ENCODE peak calls at places on chromosomes 6 and 20, in eight cellular contexts. R, M, B, X, C, O, H and Q are unnamed samples.
A peak's percentile ranks its signal among the peaks of the same experiment; 100 is the strongest.

GRCh38 chr20:64153861-64154589 is 10.2 kb upstream of the MYT1 start:
- DNase-seq in C (no peak), R (no peak), M (no peak), H (no peak), X (no peak), B (no peak), O (no peak), Q (no peak)

GRCh38 chr20:17928633-17929311 is 39.8 kb downstream of the SNX5 start:
- DNase-seq in H (no peak), M (no peak), C (no peak), X (no peak), B (no peak), R (no peak), O (no peak), Q (no peak)

GRCh38 chr6:168098431-168098861 is 19.4 kb upstream of the FRMD1 start:
- DNase-seq in R (no peak), B (no peak), X (no peak), M (no peak), H (no peak), C (no peak), O (no peak), Q (no peak)

GRCh38 chr6:113376847-113377165 is 480.3 kb upstream of the MARCKS start:
- DNase-seq in R (no peak), B (no peak), H (no peak), C (no peak), O (no peak), M (no peak), X (no peak), Q (no peak)

GRCh38 chr6:137025786-137026730 is 18.7 kb downstream of the IL20RA start:
- DNase-seq in O (no peak), B (no peak), X (peak; percentile 44), C (no peak), R (peak; percentile 78), M (no peak), H (no peak), Q (no peak)

GRCh38 chr6:43924222-43924702 is 154.3 kb downstream of the VEGFA start:
- DNase-seq in O (no peak), B (peak; percentile 47), M (no peak), H (no peak), X (peak; percentile 54), R (peak; percentile 40), C (no peak), Q (no peak)

GRCh38 chr6:99530627-99531026 is 15.4 kb upstream of the USP45 start:
- DNase-seq in M (no peak), B (no peak), R (no peak), H (no peak), C (no peak), O (no peak), X (no peak), Q (no peak)

GRCh38 chr6:107786709-107787588 is 37.2 kb downstream of the SCML4 start:
- DNase-seq in R (no peak), O (no peak), B (no peak), H (no peak), C (no peak), X (no peak), M (no peak), Q (no peak)

GRCh38 chr6:37663016-37663810 is 34.5 kb downstream of the MDGA1 start:
- DNase-seq in O (no peak), B (no peak), C (no peak), H (no peak), R (peak; percentile 76), M (no peak), X (no peak), Q (no peak)

GRCh38 chr6:34341481-34341971 is 50.9 kb downstream of the NUDT3 start:
- DNase-seq in H (no peak), R (peak; percentile 69), X (peak; percentile 54), B (no peak), M (no peak), C (no peak), O (no peak), Q (no peak)

GRCh38 chr20:33481431-33481941 is 8.4 kb upstream of the CBFA2T2 start:
- DNase-seq in C (no peak), M (no peak), X (no peak), R (no peak), O (no peak), H (no peak), B (no peak), Q (no peak)

GRCh38 chr6:124979294-124979678 is 17.0 kb downstream of the RNF217 start:
- DNase-seq in H (no peak), X (no peak), O (no peak), C (no peak), M (no peak), R (no peak), B (no peak), Q (no peak)

GRCh38 chr6:28250747-28251146 is 1.3 kb downstream of the ZKSCAN4 start:
- DNase-seq in X (no peak), H (no peak), B (no peak), O (no peak), M (no peak), C (no peak), R (no peak), Q (no peak)

GRCh38 chr6:38396209-38396608 is 243.5 kb downstream of the BTBD9 start:
- DNase-seq in H (no peak), M (no peak), C (no peak), X (peak; percentile 35), R (no peak), O (no peak), B (no peak), Q (no peak)

GRCh38 chr6:53541900-53542299 is 3.0 kb downstream of the GCLC start:
- DNase-seq in O (no peak), H (no peak), M (no peak), X (no peak), R (no peak), B (no peak), C (no peak), Q (no peak)
- H3K9ac ChIP-seq in O (no peak overlapping the region), H (no peak overlapping the region), M (no peak overlapping the region), X (no peak overlapping the region), R (no peak overlapping the region), B (no peak overlapping the region), C (no peak overlapping the region), Q (no peak overlapping the region)

DNA sequence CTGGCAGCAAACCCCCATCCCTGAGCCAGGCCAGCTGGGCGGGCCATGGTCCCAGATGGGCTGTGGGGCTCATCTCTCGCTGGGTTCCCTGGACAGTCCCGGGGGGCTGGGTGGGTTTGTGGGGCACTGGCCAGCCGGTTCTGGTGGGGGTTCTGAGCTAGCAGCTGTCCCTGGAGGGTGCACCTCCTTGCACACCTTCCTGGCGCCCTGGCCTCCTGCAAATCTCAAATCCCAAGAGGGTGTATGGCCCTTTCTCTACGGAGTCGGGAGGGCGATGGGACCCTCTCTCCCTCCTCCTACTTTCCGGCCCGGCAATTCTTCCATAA is 1.2 kb upstream of the LAMA5 start:
- DNase-seq in R (no peak), B (no peak), C (no peak), M (no peak), H (no peak), X (no peak), O (no peak), Q (no peak)
- H3K9ac ChIP-seq in R (no peak overlapping the region), B (no peak overlapping the region), C (peak overlapping the region; percentile 60), M (no peak overlapping the region), H (peak overlapping the region; percentile 77), X (no peak overlapping the region), O (no peak overlapping the region), Q (no peak overlapping the region)

DNA sequence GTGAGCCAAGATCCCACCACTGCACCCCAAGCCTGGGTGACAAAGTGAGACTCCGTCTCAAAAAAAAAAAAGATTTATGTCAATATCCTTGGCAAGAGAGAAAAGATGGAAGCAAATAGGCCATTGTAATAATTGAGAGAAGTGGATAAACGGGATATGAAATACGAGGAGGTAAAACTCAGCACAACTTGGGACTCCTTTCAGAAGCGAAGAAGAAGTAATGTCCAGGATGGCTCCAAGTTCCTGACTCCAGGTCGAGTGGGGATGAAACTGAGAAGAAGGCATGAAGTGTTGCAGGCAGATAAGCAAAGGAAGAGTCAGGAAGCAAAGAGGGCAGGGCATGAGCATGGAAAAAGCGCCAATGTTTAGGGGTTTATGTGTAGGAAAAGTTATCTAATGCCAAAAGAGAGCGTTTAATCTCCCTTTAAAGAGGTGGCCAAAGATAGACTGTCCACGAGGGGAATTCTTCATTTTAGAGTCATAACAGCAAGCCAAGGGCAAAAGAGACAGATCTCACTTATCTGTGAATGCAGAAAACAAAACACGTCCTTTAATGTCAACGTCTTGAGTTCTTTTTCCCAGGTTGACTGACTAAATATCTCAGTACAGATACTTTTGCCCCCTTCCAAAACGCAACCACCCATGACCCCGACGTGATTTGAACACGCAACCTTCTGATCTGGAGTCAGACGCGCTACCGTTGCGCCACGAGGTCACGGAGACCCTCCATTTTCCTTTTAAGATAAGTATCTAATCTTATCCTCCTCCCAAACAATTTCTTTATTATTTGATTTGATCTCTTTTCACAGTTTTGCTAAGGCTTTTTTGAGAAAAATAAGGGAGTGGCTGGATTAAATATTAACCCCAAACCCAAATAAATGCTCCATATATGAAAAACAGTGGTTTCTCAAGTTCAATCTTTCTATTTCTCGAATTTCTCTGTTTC is 46.3 kb upstream of the BTN3A2 start:
- DNase-seq in C (no peak), B (no peak), M (no peak), H (no peak), R (no peak), X (no peak), O (no peak), Q (peak; percentile 71)
- H3K9ac ChIP-seq in C (no peak overlapping the region), B (no peak overlapping the region), M (no peak overlapping the region), H (no peak overlapping the region), R (no peak overlapping the region), X (no peak overlapping the region), O (peak overlapping the region; percentile 8), Q (no peak overlapping the region)

GRCh38 chr20:3353646-3354045 is 53.8 kb downstream of the DNAAF9 start:
- DNase-seq in B (no peak), X (no peak), R (no peak), H (no peak), M (no peak), O (no peak), C (no peak), Q (no peak)

GRCh38 chr20:3364323-3365013 is 43.0 kb downstream of the DNAAF9 start:
- DNase-seq in M (no peak), C (no peak), X (no peak), B (no peak), H (no peak), O (no peak), R (no peak), Q (no peak)

GRCh38 chr20:3360752-3361151 is 46.7 kb downstream of the DNAAF9 start:
- DNase-seq in O (no peak), R (no peak), M (no peak), C (no peak), B (no peak), X (no peak), H (no peak), Q (no peak)

GRCh38 chr20:3354247-3354646 is 53.2 kb downstream of the DNAAF9 start:
- DNase-seq in C (no peak), X (no peak), B (no peak), H (no peak), R (no peak), O (no peak), M (no peak), Q (no peak)

DNA sequence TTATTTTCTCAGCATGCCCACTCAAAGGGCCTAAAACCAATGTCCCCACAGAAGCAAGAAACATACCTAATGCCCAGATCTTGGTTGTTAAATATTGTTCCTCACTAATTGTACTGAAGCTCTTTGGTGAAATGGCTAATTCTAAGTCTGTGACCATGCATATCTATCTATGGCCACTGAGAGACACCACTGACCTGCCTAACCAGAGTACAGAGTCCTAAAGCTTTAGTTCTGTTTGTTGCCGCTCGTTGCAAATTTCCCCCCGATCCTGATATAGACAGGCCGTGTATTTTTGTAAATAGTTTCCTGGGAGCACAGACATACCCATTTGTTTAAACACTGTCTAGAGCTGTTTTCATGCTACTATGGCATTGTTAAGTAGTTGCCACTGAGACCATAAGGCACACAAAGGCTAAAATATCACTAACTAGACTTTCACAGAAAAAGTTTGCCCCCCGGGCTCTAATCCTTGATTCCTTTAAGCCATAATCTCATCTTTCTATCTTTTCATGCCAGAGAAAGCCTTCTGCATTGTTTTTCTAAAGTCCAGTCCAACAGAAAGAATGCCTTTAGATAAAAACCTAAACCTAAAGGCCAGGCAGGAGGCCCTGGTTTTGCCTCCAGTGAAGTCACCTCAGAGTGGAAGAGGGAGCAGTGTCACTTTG is 48.7 kb downstream of the DNAAF9 start:
- DNase-seq in B (no peak), M (no peak), H (no peak), X (no peak), R (no peak), O (no peak), C (no peak), Q (no peak)
- H3K9ac ChIP-seq in B (no peak overlapping the region), M (no peak overlapping the region), H (no peak overlapping the region), X (no peak overlapping the region), R (no peak overlapping the region), O (no peak overlapping the region), C (no peak overlapping the region), Q (no peak overlapping the region)